ENCODE peak calls at places on chromosome 2, in four cellular contexts. B, V, O and Q are unnamed samples.

GRCh38 chr2:231781798-231782726 is 980 bp upstream of the PDE6D start:
- DNase-seq in B (no peak), V (no peak), O (peak), Q (peak)

GRCh38 chr2:240626531-240627300 is 1.4 kb downstream of the GPR35 start:
- DNase-seq in B (no peak), V (no peak), O (no peak), Q (peak)

GRCh38 chr2:198325359-198325758 is 521.0 kb downstream of the PLCL1 start:
- DNase-seq in B (no peak), V (no peak), O (no peak), Q (no peak)

GRCh38 chr2:233048569-233049193 is 11.5 kb upstream of the INPP5D start:
- DNase-seq in B (no peak), V (no peak), O (no peak), Q (no peak)

GRCh38 chr2:119659601-119660342 is 19.2 kb upstream of the TMEM177 start:
- DNase-seq in B (peak), V (peak), O (peak), Q (peak)

GRCh38 chr2:230068658-230069080 is at the start of gene SLC16A14:
- DNase-seq in B (peak), V (peak), O (peak), Q (peak)

GRCh38 chr2:84919885-84920580 is 14.6 kb downstream of the TMSB10 start:
- DNase-seq in B (peak), V (peak), O (peak), Q (no peak)

GRCh38 chr2:164458801-164459200 is 162.5 kb downstream of the GRB14 start:
- DNase-seq in B (peak), V (no peak), O (no peak), Q (no peak)

GRCh38 chr2:72011791-72012190 is 135.9 kb downstream of the CYP26B1 start:
- DNase-seq in B (no peak), V (no peak), O (no peak), Q (no peak)

GRCh38 chr2:167756427-167756826 is 491.0 kb downstream of the STK39 start:
- DNase-seq in B (no peak), V (no peak), O (no peak), Q (no peak)

GRCh38 chr2:49936965-49937364 is 782.6 kb upstream of the FSHR start:
- DNase-seq in B (no peak), V (no peak), O (no peak), Q (no peak)

GRCh38 chr2:182680838-182681237 is 35.2 kb upstream of the DNAJC10 start:
- DNase-seq in B (no peak), V (no peak), O (no peak), Q (no peak)

GRCh38 chr2:190867182-190867581 is 13.4 kb upstream of the GLS start:
- DNase-seq in B (no peak), V (no peak), O (peak), Q (no peak)

GRCh38 chr2:100107911-100108647 is 34.3 kb downstream of the AFF3 start:
- DNase-seq in B (no peak), V (no peak), O (no peak), Q (no peak)